ENCODE peak calls at places on chromosomes 4 and X, in five cellular contexts. H is IMR-90, Z is A549, G is SK-N-SH, I is GM12878. B is an unnamed sample.

GRCh38 chr4:94232519-94232918 is 24.9 kb downstream of the SMARCAD1 start:
- DNase-seq in G (no peak), Z (no peak), H (no peak), I (no peak), B (no peak)

GRCh38 chr4:123248260-123248659 is 148.3 kb upstream of the SPRY1 start:
- DNase-seq in H (peak), Z (no peak), G (peak), I (no peak), B (no peak)

GRCh38 chrX:87518504-87518903 is 902 bp downstream of the KLHL4 start:
- DNase-seq in G (no peak), H (peak), I (no peak), Z (no peak), B (no peak)

GRCh38 chr4:635851-636627 is 10.7 kb downstream of the PDE6B start:
- DNase-seq in G (no peak), H (no peak), I (no peak), Z (no peak), B (no peak)

GRCh38 chrX:103453655-103454054 is 65.6 kb downstream of the RAB40A start:
- DNase-seq in G (no peak), I (no peak), H (peak), Z (peak), B (no peak)

GRCh38 chr4:119478446-119479179 is 150.0 kb downstream of the PDE5A start:
- DNase-seq in H (peak), G (no peak), I (no peak), Z (peak), B (no peak)

GRCh38 chr4:63637270-63637669 is 772.0 kb downstream of the TECRL start:
- DNase-seq in G (no peak), I (no peak), Z (peak), H (no peak), B (no peak)

GRCh38 chrX:153573999-153574398 is 24.9 kb downstream of the CCNQ start:
- DNase-seq in H (no peak), Z (peak), G (no peak), I (no peak), B (peak)

GRCh38 chr4:185836268-185837084 is 24.5 kb upstream of the SORBS2 start:
- DNase-seq in I (no peak), H (no peak), G (no peak), Z (no peak), B (no peak)

GRCh38 chrX:20218809-20219505 is 47.8 kb downstream of the RPS6KA3 start:
- DNase-seq in G (no peak), I (no peak), Z (peak), H (peak), B (peak)

GRCh38 chr4:126799971-126800722 is 832.6 kb upstream of the INTU start:
- DNase-seq in H (peak), Z (no peak), G (no peak), I (no peak), B (no peak)

GRCh38 chr4:121072080-121072835 is at the start of gene NDNF:
- DNase-seq in G (peak), I (no peak), Z (no peak), H (peak), B (no peak)

GRCh38 chr4:115454228-115454627 is 340.8 kb upstream of the NDST4 start:
- DNase-seq in I (no peak), G (no peak), Z (no peak), H (no peak), B (no peak)

GRCh38 chrX:64204252-64204651 is 1.3 kb downstream of the AMER1 start:
- DNase-seq in I (no peak), Z (no peak), H (peak), G (peak), B (no peak)

GRCh38 chr4:67603310-67604028 is 44.9 kb downstream of the STAP1 start:
- DNase-seq in G (no peak), Z (no peak), H (no peak), I (no peak), B (no peak)

GRCh38 chr4:22607382-22607781 is 85.4 kb upstream of the GBA3 start:
- DNase-seq in H (peak), Z (peak), I (no peak), G (peak), B (peak)

GRCh38 chrX:41033299-41033698 is 51.9 kb upstream of the USP9X start:
- DNase-seq in G (no peak), H (no peak), Z (peak), I (no peak), B (peak)

GRCh38 chrX:132171881-132172280 is 44.1 kb upstream of the FRMD7 start:
- DNase-seq in Z (no peak), G (no peak), I (no peak), H (no peak), B (no peak)
- TF ChIP-seq SMC3 in Z (no peak), G (no peak), I (no peak), H (no peak), B (no peak)

GRCh38 chr4:128232719-128233118 is 54.9 kb downstream of the PGRMC2 start:
- DNase-seq in I (no peak), G (no peak), H (no peak), Z (no peak), B (no peak)
- TF ChIP-seq RCOR1 in I (no peak), G (no peak), H (no peak), Z (no peak), B (no peak)

GRCh38 chrX:46989548-46989947 is 77.3 kb downstream of the JADE3 start:
- DNase-seq in G (no peak), H (no peak), I (no peak), Z (no peak), B (no peak)

GRCh38 chrX:46991664-46992063 is 79.4 kb downstream of the JADE3 start:
- DNase-seq in Z (no peak), G (no peak), I (no peak), H (no peak), B (no peak)

GRCh38 chrX:46994096-46994495 is 81.9 kb downstream of the JADE3 start:
- DNase-seq in I (no peak), H (peak), Z (no peak), G (peak), B (no peak)

DNA sequence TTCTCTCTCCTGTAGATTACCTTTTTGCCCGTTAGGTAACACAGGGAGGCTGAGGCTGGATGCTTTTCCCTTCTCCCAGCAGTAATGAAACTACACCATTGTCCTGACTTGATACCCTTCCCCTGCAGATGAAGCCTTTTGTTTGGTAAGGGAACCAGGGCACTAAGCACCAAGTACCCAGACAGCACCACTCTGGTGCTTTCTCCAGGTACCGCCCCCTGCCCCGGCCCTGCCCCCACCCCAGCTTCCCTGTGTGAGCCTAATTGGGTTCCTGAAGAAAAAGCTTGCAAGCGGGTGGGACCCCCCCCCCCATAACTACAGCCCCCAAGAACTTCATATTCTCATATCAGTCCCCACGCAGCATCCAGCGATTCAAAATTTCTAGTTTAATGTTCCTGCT is 79.8 kb downstream of the JADE3 start:
- DNase-seq in Z (no peak), I (no peak), H (no peak), G (no peak), B (no peak)
- TF ChIP-seq SMC3 in Z (no peak), I (no peak), H (no peak), G (no peak), B (no peak)

GRCh38 chrX:47571896-47572295 is 10.3 kb upstream of the TIMP1 start:
- DNase-seq in Z (no peak), H (no peak), G (no peak), I (no peak), B (no peak)
- TF ChIP-seq RCOR1 in Z (no peak), H (no peak), G (no peak), I (no peak), B (no peak)

DNA sequence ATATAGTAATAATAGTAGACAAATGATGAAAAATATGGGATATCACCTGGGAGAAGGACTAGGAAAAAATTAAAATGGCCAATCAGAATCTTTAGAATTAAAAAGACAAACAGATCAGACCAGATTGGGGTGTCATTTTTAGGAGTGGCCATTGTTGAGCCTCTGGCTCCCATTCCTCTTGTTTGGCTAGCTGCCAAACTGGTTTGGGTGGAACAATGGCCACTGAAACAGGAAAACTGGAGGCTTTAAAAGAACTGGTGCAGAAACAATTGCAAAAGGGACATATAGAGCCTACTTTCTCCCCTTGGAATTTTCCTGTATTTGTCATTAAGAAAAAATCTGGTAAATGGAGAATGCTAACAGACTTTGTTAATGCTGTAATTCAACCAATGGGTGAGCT is 294.8 kb upstream of the DKK2 start:
- DNase-seq in G (no peak), H (no peak), I (no peak), Z (no peak), B (no peak)
- TF ChIP-seq SMC3 in G (no peak), H (no peak), I (no peak), Z (no peak), B (no peak)

DNA sequence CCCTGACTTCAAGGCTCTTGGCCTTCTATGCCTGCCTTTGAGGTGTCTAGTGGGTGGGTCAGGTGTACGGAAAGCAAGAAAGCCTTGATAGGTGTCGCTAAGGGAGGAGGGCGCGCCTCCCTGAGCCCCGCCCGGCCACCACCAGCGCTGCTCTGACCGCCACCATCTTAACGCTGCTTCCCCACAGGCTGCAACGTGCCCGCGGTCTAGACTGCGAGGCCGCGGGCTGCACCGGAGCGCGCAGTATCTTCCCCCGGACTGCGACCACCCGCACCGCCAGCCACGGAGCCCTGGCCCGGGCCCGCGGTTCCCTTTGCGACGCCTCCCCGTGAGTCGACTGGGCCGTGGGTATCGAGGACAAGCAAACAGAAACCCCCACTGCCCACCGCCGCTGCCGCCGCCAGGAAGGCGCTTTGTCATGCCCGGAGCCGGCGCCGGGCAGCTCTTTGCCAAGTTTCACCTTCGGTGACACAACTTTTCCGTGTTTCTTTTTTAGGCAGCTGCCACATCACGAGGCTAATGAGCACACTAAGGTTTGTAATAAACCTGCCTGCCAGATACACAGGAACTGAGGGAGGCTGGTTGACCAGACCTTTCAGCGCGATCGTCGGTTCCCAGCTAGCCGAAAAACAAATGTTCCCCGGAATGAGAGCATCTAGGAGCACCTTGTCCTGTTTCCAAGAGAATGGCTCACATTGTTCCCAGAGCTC is 335.8 kb upstream of the F9 start:
- DNase-seq in G (no peak), Z (no peak), H (no peak), I (no peak), B (peak)
- TF ChIP-seq RCOR1 in G (no peak), Z (no peak), H (no peak), I (no peak), B (no peak)

B was measured in K562.